ENCODE peak calls at places on chromosomes 6 and 20, in five cellular contexts. J is fibroblast of the aortic adventitia, X is lower leg skin, B is NCI-H2081, T is ovary. Z is an unnamed sample.

GRCh38 chr6:5036309-5036708 is 32.5 kb upstream of the RPP40 start:
- DNase-seq in J (no peak), X (no peak), B (peak; percentile 5), T (no peak), Z (no peak)

GRCh38 chr20:18267815-18268214 is 20.5 kb upstream of the ZNF133 start:
- DNase-seq in J (no peak), X (no peak), B (no peak), T (no peak), Z (no peak)

GRCh38 chr6:25320459-25320858 is 41.3 kb downstream of the CARMIL1 start:
- DNase-seq in J (peak; percentile 60), X (no peak), B (no peak), T (no peak), Z (no peak)

GRCh38 chr6:41268478-41268877 is 18.0 kb downstream of the TREM1 start:
- DNase-seq in J (no peak), X (no peak), B (no peak), T (no peak), Z (peak; percentile 52)

GRCh38 chr6:74115674-74116073 is 419.7 kb downstream of the CD109 start:
- DNase-seq in J (peak; percentile 28), X (no peak), B (no peak), T (no peak), Z (no peak)

GRCh38 chr6:3841066-3841454 is 8.1 kb upstream of the FAM50B start:
- DNase-seq in J (peak; percentile 37), X (no peak), B (no peak), T (no peak), Z (no peak)

GRCh38 chr20:47126709-47127108 is 229.8 kb downstream of the ZMYND8 start:
- DNase-seq in J (peak; percentile 66), X (no peak), B (no peak), T (no peak), Z (no peak)

GRCh38 chr6:160979063-160979708 is 12.4 kb upstream of the MAP3K4 start:
- DNase-seq in J (peak; percentile 61), X (no peak), B (no peak), T (no peak), Z (no peak)

GRCh38 chr6:151705994-151706733 is 101.3 kb upstream of the ESR1 start:
- DNase-seq in J (no peak), X (no peak), B (no peak), T (no peak), Z (no peak)

GRCh38 chr20:47281376-47281775 is 75.1 kb downstream of the ZMYND8 start:
- DNase-seq in J (no peak), X (no peak), B (peak; percentile 54), T (no peak), Z (no peak)

GRCh38 chr20:23021941-23022340 is 13.2 kb upstream of the SSTR4 start:
- DNase-seq in J (no peak), X (peak; percentile 36), B (no peak), T (no peak), Z (peak; percentile 41)

GRCh38 chr6:135230702-135231468 is 49.8 kb downstream of the MYB start:
- DNase-seq in J (peak; percentile 35), X (no peak), B (no peak), T (no peak), Z (no peak)

GRCh38 chr20:59955131-59955796 is 3.0 kb upstream of the CDH26 start:
- DNase-seq in J (no peak), X (no peak), B (no peak), T (no peak), Z (no peak)

Z was measured in coronary artery.